ENCODE peak calls at places on chromosome X, in six cellular contexts. Z is T-helper 1 cell; Y is GM18507; H is stimulated activated CD8-positive, alpha-beta memory T cell treated with anti-CD3 and anti-CD28 coated beads, Interleukin-7, amount 100 ng/mL, for 1 hour; F is aorta; G is kidney tubule cell. V is an unnamed sample.
A peak's percentile ranks its signal among the peaks of the same experiment; 100 is the strongest.

GRCh38 chrX:2682582-2683177 is 8.4 kb upstream of the CD99 start:
- DNase-seq in G (no peak), Z (no peak), H (no peak), F (no peak), Y (no peak), V (no peak)

GRCh38 chrX:133921764-133922389 is 63.5 kb downstream of the GPC3 start:
- DNase-seq in Y (no peak), Z (no peak), H (no peak), G (peak; percentile 60), F (no peak), V (peak; percentile 62)

GRCh38 chrX:21932277-21932996 is 8.1 kb upstream of the SMS start:
- DNase-seq in Y (no peak), G (peak; percentile 93), Z (no peak), F (peak; percentile 77), H (no peak), V (peak; percentile 86)

GRCh38 chrX:139930923-139931645 is 1.8 kb downstream of the ATP11C start:
- DNase-seq in Y (no peak), H (no peak), G (peak; percentile 25), F (no peak), Z (no peak), V (no peak)

GRCh38 chrX:111145878-111146277 is 49.9 kb downstream of the PAK3 start:
- DNase-seq in F (no peak), H (no peak), Z (no peak), G (no peak), Y (no peak), V (no peak)

GRCh38 chrX:69503835-69504625 is at the start of gene NALF2:
- DNase-seq in Y (no peak), Z (no peak), F (peak; percentile 60), H (no peak), G (peak; percentile 69), V (peak; percentile 43)

GRCh38 chrX:17939724-17940123 is 78.6 kb upstream of the RAI2 start:
- DNase-seq in F (no peak), H (no peak), Y (no peak), Z (no peak), G (no peak), V (no peak)

GRCh38 chrX:107677501-107677901 is 49.2 kb downstream of the PRPS1 start:
- DNase-seq in Z (no peak), H (no peak), Y (no peak), G (peak; percentile 34), F (no peak), V (peak; percentile 58)

GRCh38 chrX:41922694-41923171 is 621 bp downstream of the CASK start:
- DNase-seq in H (no peak), Y (no peak), G (peak; percentile 20), Z (peak; percentile 17), F (peak; percentile 49), V (peak; percentile 22)

GRCh38 chrX:120299928-120300327 is 11.3 kb downstream of the TMEM255A start:
- DNase-seq in G (no peak), F (no peak), Z (no peak), H (no peak), Y (no peak), V (no peak)